ENCODE peak calls at places on chromosomes 12 and 14, in four cellular contexts. One of them, this sample, is unnamed.

GRCh38 chr14:31060253-31060875 is 34.2 kb upstream of the STRN3 start:
- DNase-seq in NCI-H1105: no peak
- DNase-seq in amygdala: no peak
- DNase-seq in HEK293T: no peak
- DNase-seq in this sample: no peak

GRCh38 chr12:78229491-78230209 is 399.0 kb downstream of the NAV3 start:
- DNase-seq in NCI-H1105: no peak
- DNase-seq in amygdala: no peak
- DNase-seq in HEK293T: peak
- DNase-seq in this sample: no peak

GRCh38 chr14:87888136-87888999 is 104.6 kb downstream of the GALC start:
- DNase-seq in NCI-H1105: no peak
- DNase-seq in amygdala: no peak
- DNase-seq in HEK293T: peak
- DNase-seq in this sample: peak

GRCh38 chr12:38149395-38150073 is 167.0 kb upstream of the ALG10B start:
- DNase-seq in NCI-H1105: no peak
- DNase-seq in amygdala: no peak
- DNase-seq in HEK293T: no peak
- DNase-seq in this sample: no peak

GRCh38 chr14:89757313-89757939 is 197.1 kb downstream of the EFCAB11 start:
- DNase-seq in NCI-H1105: no peak
- DNase-seq in amygdala: no peak
- DNase-seq in HEK293T: no peak
- DNase-seq in this sample: no peak

GRCh38 chr12:25730489-25731349 is 177.6 kb upstream of the LMNTD1 start:
- DNase-seq in NCI-H1105: no peak
- DNase-seq in amygdala: no peak
- DNase-seq in HEK293T: no peak
- DNase-seq in this sample: no peak

GRCh38 chr12:29241821-29242591 is 92.9 kb downstream of the FAR2 start:
- DNase-seq in NCI-H1105: no peak
- DNase-seq in amygdala: no peak
- DNase-seq in HEK293T: peak
- DNase-seq in this sample: peak

GRCh38 chr12:97760601-97761000 is 298.0 kb downstream of the RMST start:
- DNase-seq in NCI-H1105: no peak
- DNase-seq in amygdala: no peak
- DNase-seq in HEK293T: no peak
- DNase-seq in this sample: no peak

GRCh38 chr12:49838973-49839633 is 3.8 kb downstream of the BCDIN3D start:
- DNase-seq in NCI-H1105: no peak
- DNase-seq in amygdala: no peak
- DNase-seq in HEK293T: peak
- DNase-seq in this sample: no peak

GRCh38 chr14:93911975-93912374 is 15.2 kb upstream of the FAM181A start:
- DNase-seq in NCI-H1105: no peak
- DNase-seq in amygdala: no peak
- DNase-seq in HEK293T: no peak
- DNase-seq in this sample: no peak

GRCh38 chr14:71675126-71675901 is 256.9 kb upstream of the RGS6 start:
- DNase-seq in NCI-H1105: no peak
- DNase-seq in amygdala: no peak
- DNase-seq in HEK293T: no peak
- DNase-seq in this sample: no peak

GRCh38 chr12:53427905-53428594 is 4.4 kb downstream of the AMHR2 start:
- DNase-seq in NCI-H1105: no peak
- DNase-seq in amygdala: no peak
- DNase-seq in HEK293T: no peak
- DNase-seq in this sample: no peak

GRCh38 chr14:63890553-63890952 is 37.7 kb downstream of the SYNE2 start:
- DNase-seq in NCI-H1105: no peak
- DNase-seq in amygdala: no peak
- DNase-seq in HEK293T: no peak
- DNase-seq in this sample: no peak

GRCh38 chr14:89356496-89356895 is 60.5 kb downstream of the FOXN3 start:
- DNase-seq in NCI-H1105: no peak
- DNase-seq in amygdala: no peak
- DNase-seq in HEK293T: no peak
- DNase-seq in this sample: no peak

GRCh38 chr12:123017753-123018152 is 37.3 kb downstream of the ARL6IP4 start:
- DNase-seq in NCI-H1105: no peak
- DNase-seq in amygdala: no peak
- DNase-seq in HEK293T: no peak
- DNase-seq in this sample: no peak

This sample was measured in left cardiac atrium.